ENCODE peak calls at places on chromosomes 5 and 9, in four cellular contexts. P, V, A and F are unnamed samples.

GRCh38 chr9:86751207-86751606 is 196.1 kb downstream of the GAS1 start:
- DNase-seq in P (no peak), V (no peak), A (no peak), F (no peak)

GRCh38 chr9:12930906-12931305 is 156.1 kb downstream of the LURAP1L start:
- DNase-seq in P (no peak), V (no peak), A (no peak), F (no peak)

GRCh38 chr5:125455041-125455440 is 708.6 kb upstream of the ZNF608 start:
- DNase-seq in P (no peak), V (no peak), A (no peak), F (no peak)

GRCh38 chr5:164256351-164256750 is 750.9 kb downstream of the MAT2B start:
- DNase-seq in P (no peak), V (no peak), A (no peak), F (no peak)

GRCh38 chr9:109781541-109782197 is 1.7 kb downstream of the PALM2AKAP2 start:
- DNase-seq in P (no peak), V (no peak), A (no peak), F (no peak)

GRCh38 chr5:3058930-3059329 is 307.5 kb upstream of the IRX2 start:
- DNase-seq in P (no peak), V (no peak), A (no peak), F (no peak)

GRCh38 chr9:127034691-127035090 is 87.7 kb downstream of the ANGPTL2 start:
- DNase-seq in P (no peak), V (no peak), A (peak), F (no peak)

GRCh38 chr5:89313804-89314588 is 431.0 kb upstream of the MEF2C start:
- DNase-seq in P (peak), V (no peak), A (peak), F (no peak)

GRCh38 chr9:92740015-92740408 is 24.6 kb downstream of the BICD2 start:
- DNase-seq in P (no peak), V (no peak), A (no peak), F (no peak)

GRCh38 chr5:172919525-172920446 is 39.4 kb upstream of the RPL26L1 start:
- DNase-seq in P (no peak), V (no peak), A (no peak), F (no peak)

GRCh38 chr5:78777901-78778300 is 129.3 kb upstream of the LHFPL2 start:
- DNase-seq in P (no peak), V (no peak), A (peak), F (no peak)

GRCh38 chr5:78781611-78782356 is 133.2 kb upstream of the LHFPL2 start:
- DNase-seq in P (no peak), V (no peak), A (no peak), F (no peak)

GRCh38 chr5:78779262-78779661 is 130.7 kb upstream of the LHFPL2 start:
- DNase-seq in P (no peak), V (no peak), A (no peak), F (no peak)

GRCh38 chr5:78778538-78778937 is 130.0 kb upstream of the LHFPL2 start:
- DNase-seq in P (no peak), V (no peak), A (no peak), F (no peak)

GRCh38 chr5:78779771-78780616 is 131.4 kb upstream of the LHFPL2 start:
- DNase-seq in P (no peak), V (no peak), A (peak), F (no peak)
- TF ChIP-seq NR2C2 in P (no peak), V (no peak), A (no peak), F (no peak)

GRCh38 chr9:34177906-34178697 is 741 bp upstream of the UBAP1 start:
- DNase-seq in P (no peak), V (no peak), A (no peak), F (no peak)

GRCh38 chr9:34176089-34176488 is 2.8 kb upstream of the UBAP1 start:
- DNase-seq in P (no peak), V (no peak), A (no peak), F (no peak)

GRCh38 chr9:34178698-34179527 is at the start of gene UBAP1:
- DNase-seq in P (peak), V (peak), A (peak), F (peak)

DNA sequence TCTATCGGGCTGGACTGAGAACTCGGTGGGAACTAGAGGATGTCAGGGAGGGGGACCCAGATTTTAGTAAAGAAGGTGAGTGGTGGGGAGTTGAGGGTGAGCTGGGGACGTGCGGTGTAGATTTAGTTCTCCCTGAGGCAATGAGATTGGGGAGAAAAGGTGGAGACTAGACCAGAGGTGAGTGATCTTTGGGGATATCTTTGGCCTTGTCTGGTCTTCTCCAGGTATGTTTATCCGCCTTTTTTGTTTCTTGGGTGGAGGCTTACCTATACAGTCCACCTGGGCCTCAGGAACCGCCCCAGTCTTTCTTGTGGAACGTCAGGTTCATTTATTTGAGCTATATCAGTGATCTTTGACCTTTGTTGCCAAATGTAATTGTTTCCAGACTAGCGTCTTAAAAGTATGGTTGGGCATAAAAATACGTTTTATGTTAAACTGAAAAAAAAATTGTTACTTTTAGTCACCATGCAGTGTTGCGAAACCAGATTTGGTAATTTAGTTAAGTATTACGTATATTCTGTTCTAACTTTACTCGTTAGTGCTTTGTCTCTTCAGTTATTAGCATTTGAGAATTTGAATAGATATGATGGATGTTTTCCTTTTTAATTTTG is 790 bp downstream of the UBAP1 start:
- DNase-seq in P (no peak), V (no peak), A (no peak), F (no peak)
- TF ChIP-seq SP1 in P (no peak), V (no peak), A (no peak), F (no peak)

GRCh38 chr5:34957299-34957698 is 27.9 kb downstream of the DNAJC21 start:
- DNase-seq in P (no peak), V (no peak), A (no peak), F (no peak)

GRCh38 chr5:34959323-34959722 is 30.0 kb downstream of the DNAJC21 start:
- DNase-seq in P (peak), V (no peak), A (peak), F (no peak)

GRCh38 chr5:34957857-34958690 is 28.7 kb downstream of the DNAJC21 start:
- DNase-seq in P (no peak), V (peak), A (peak), F (no peak)
- TF ChIP-seq NR2C2 in P (no peak), V (no peak), A (no peak), F (no peak)

GRCh38 chr9:73152953-73153352 is 1.3 kb downstream of the ANXA1 start:
- DNase-seq in P (peak), V (no peak), A (no peak), F (no peak)

GRCh38 chr9:73154271-73154670 is 2.6 kb downstream of the ANXA1 start:
- DNase-seq in P (no peak), V (no peak), A (no peak), F (no peak)

GRCh38 chr9:73152445-73152844 is 780 bp downstream of the ANXA1 start:
- DNase-seq in P (no peak), V (no peak), A (no peak), F (no peak)

GRCh38 chr9:73154760-73155159 is 3.1 kb downstream of the ANXA1 start:
- DNase-seq in P (no peak), V (no peak), A (no peak), F (no peak)

GRCh38 chr9:73153793-73154227 is 2.1 kb downstream of the ANXA1 start:
- DNase-seq in P (no peak), V (no peak), A (peak), F (no peak)
- TF ChIP-seq SP1 in P (no peak), V (no peak), A (peak), F (no peak)

GRCh38 chr5:103612545-103612944 is 50.0 kb upstream of the NUDT12 start:
- DNase-seq in P (no peak), V (no peak), A (no peak), F (no peak)
- TF ChIP-seq NR2C2 in P (no peak), V (no peak), A (no peak), F (no peak)

GRCh38 chr9:130922815-130923610 is 16.0 kb downstream of the FIBCD1 start:
- DNase-seq in P (no peak), V (no peak), A (no peak), F (no peak)
- TF ChIP-seq SP1 in P (no peak), V (no peak), A (no peak), F (no peak)

GRCh38 chr5:909086-909485 is 16.4 kb downstream of the TRIP13 start:
- DNase-seq in P (no peak), V (no peak), A (no peak), F (no peak)
- TF ChIP-seq NR2C2 in P (no peak), V (no peak), A (no peak), F (no peak)

DNA sequence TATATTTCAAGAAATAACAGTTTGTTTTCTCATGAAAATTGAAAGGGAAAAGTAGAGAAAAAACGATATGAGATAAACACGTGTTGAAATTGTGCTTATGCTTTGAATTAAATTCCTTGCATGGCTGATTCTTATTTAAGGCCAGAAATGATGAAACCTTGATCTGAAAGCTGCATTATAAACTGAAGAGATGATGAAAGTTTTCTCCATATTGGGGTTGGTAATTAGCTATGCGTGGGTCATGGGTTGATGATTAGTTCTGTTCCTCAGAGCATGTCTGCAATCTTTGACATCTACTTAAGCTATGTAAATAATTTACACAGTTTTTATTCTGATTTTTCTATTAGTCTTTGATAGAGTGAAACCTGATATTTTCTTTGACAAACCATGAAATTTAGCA is 264.2 kb downstream of the CD180 start:
- DNase-seq in P (no peak), V (no peak), A (no peak), F (no peak)
- TF ChIP-seq SP1 in P (no peak), V (no peak), A (no peak), F (no peak)

GRCh38 chr9:95892690-95893089 is 17.2 kb downstream of the ERCC6L2 start:
- DNase-seq in P (no peak), V (no peak), A (no peak), F (no peak)
- TF ChIP-seq NR2C2 in P (no peak), V (no peak), A (no peak), F (no peak)

DNA sequence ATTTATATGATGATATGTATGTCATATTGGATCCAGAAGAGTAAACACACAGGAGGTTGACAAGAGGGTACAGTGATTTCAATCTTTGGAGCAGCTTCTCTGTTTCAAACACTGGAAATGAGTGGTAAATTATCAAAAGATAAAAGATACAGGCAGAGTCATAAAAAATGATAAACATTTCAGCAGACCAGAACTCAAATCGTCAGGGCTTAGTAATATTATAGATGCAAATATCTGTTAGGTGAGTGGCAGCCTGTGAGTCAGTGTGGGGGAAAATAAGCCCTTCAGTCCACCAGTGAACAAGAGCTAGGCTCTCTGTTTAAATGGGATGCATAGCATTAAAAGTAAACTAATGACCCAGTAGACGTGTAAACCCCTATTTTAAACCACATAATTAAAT is 1378.1 kb downstream of the EFNA5 start:
- DNase-seq in P (no peak), V (no peak), A (no peak), F (no peak)
- TF ChIP-seq SP1 in P (no peak), V (no peak), A (no peak), F (no peak)